ENCODE peak calls at places on chromosomes 4 and X, in four cellular contexts. One of them, this sample, is unnamed.

GRCh38 chr4:120858776-120859175 is 63.8 kb downstream of the PRDM5 start:
- DNase-seq in progenitor cell of endocrine pancreas: no peak
- DNase-seq in M059J: peak
- DNase-seq in stimulated activated CD8-positive, alpha-beta memory T cell treated with anti-CD3 and anti-CD28 coated beads, Interleukin-15, amount 100 ng/mL, for 24 hours: no peak
- DNase-seq in this sample: no peak

GRCh38 chr4:187780070-187780469 is 215.5 kb upstream of the ZFP42 start:
- DNase-seq in progenitor cell of endocrine pancreas: no peak
- DNase-seq in M059J: no peak
- DNase-seq in stimulated activated CD8-positive, alpha-beta memory T cell treated with anti-CD3 and anti-CD28 coated beads, Interleukin-15, amount 100 ng/mL, for 24 hours: no peak
- DNase-seq in this sample: no peak

GRCh38 chr4:72283357-72283756 is 251.6 kb downstream of the NPFFR2 start:
- DNase-seq in progenitor cell of endocrine pancreas: no peak
- DNase-seq in M059J: no peak
- DNase-seq in stimulated activated CD8-positive, alpha-beta memory T cell treated with anti-CD3 and anti-CD28 coated beads, Interleukin-15, amount 100 ng/mL, for 24 hours: no peak
- DNase-seq in this sample: no peak

GRCh38 chr4:14155803-14156202 is 528.3 kb upstream of the BOD1L1 start:
- DNase-seq in progenitor cell of endocrine pancreas: no peak
- DNase-seq in M059J: no peak
- DNase-seq in stimulated activated CD8-positive, alpha-beta memory T cell treated with anti-CD3 and anti-CD28 coated beads, Interleukin-15, amount 100 ng/mL, for 24 hours: no peak
- DNase-seq in this sample: no peak

GRCh38 chr4:75542824-75543223 is 13.0 kb upstream of the ODAPH start:
- DNase-seq in progenitor cell of endocrine pancreas: no peak
- DNase-seq in M059J: peak
- DNase-seq in stimulated activated CD8-positive, alpha-beta memory T cell treated with anti-CD3 and anti-CD28 coated beads, Interleukin-15, amount 100 ng/mL, for 24 hours: no peak
- DNase-seq in this sample: no peak

GRCh38 chr4:57148831-57149230 is 38.6 kb upstream of the IGFBP7 start:
- DNase-seq in progenitor cell of endocrine pancreas: no peak
- DNase-seq in M059J: peak
- DNase-seq in stimulated activated CD8-positive, alpha-beta memory T cell treated with anti-CD3 and anti-CD28 coated beads, Interleukin-15, amount 100 ng/mL, for 24 hours: no peak
- DNase-seq in this sample: no peak

GRCh38 chrX:30141966-30142365 is 73.4 kb upstream of the MAGEB2 start:
- DNase-seq in progenitor cell of endocrine pancreas: no peak
- DNase-seq in M059J: peak
- DNase-seq in stimulated activated CD8-positive, alpha-beta memory T cell treated with anti-CD3 and anti-CD28 coated beads, Interleukin-15, amount 100 ng/mL, for 24 hours: no peak
- DNase-seq in this sample: peak

GRCh38 chr4:151359576-151359975 is 34.2 kb upstream of the SH3D19 start:
- DNase-seq in progenitor cell of endocrine pancreas: no peak
- DNase-seq in M059J: no peak
- DNase-seq in stimulated activated CD8-positive, alpha-beta memory T cell treated with anti-CD3 and anti-CD28 coated beads, Interleukin-15, amount 100 ng/mL, for 24 hours: no peak
- DNase-seq in this sample: no peak

GRCh38 chr4:82975792-82976191 is 34.8 kb downstream of the LIN54 start:
- DNase-seq in progenitor cell of endocrine pancreas: no peak
- DNase-seq in M059J: peak
- DNase-seq in stimulated activated CD8-positive, alpha-beta memory T cell treated with anti-CD3 and anti-CD28 coated beads, Interleukin-15, amount 100 ng/mL, for 24 hours: no peak
- DNase-seq in this sample: no peak

GRCh38 chrX:125826774-125827451 is 339.2 kb downstream of the DCAF12L2 start:
- DNase-seq in progenitor cell of endocrine pancreas: no peak
- DNase-seq in M059J: no peak
- DNase-seq in stimulated activated CD8-positive, alpha-beta memory T cell treated with anti-CD3 and anti-CD28 coated beads, Interleukin-15, amount 100 ng/mL, for 24 hours: no peak
- DNase-seq in this sample: no peak

GRCh38 chr4:105715692-105716278 is 7.2 kb downstream of the GSTCD start:
- DNase-seq in progenitor cell of endocrine pancreas: no peak
- DNase-seq in M059J: peak
- DNase-seq in stimulated activated CD8-positive, alpha-beta memory T cell treated with anti-CD3 and anti-CD28 coated beads, Interleukin-15, amount 100 ng/mL, for 24 hours: no peak
- DNase-seq in this sample: no peak

GRCh38 chrX:3712080-3712869 is 1.2 kb downstream of the PRKX start:
- DNase-seq in progenitor cell of endocrine pancreas: peak
- DNase-seq in M059J: no peak
- DNase-seq in stimulated activated CD8-positive, alpha-beta memory T cell treated with anti-CD3 and anti-CD28 coated beads, Interleukin-15, amount 100 ng/mL, for 24 hours: no peak
- DNase-seq in this sample: no peak

This sample was measured in NCI-H1930.